ENCODE peak calls at places on chromosome 6, in four cellular contexts. F, G, Y and D are unnamed samples.

GRCh38 chr6:1575213-1576041 is 34.3 kb upstream of the FOXC1 start:
- DNase-seq in Y (no peak), F (no peak), G (no peak), D (no peak)

GRCh38 chr6:143594647-143595046 is 83.1 kb upstream of the PHACTR2 start:
- DNase-seq in G (no peak), Y (no peak), F (peak), D (peak)

GRCh38 chr6:80690611-80691090 is 584.2 kb downstream of the BCKDHB start:
- DNase-seq in G (no peak), Y (no peak), F (no peak), D (no peak)

GRCh38 chr6:71289039-71289801 is 609 bp downstream of the OGFRL1 start:
- DNase-seq in F (peak), Y (no peak), G (no peak), D (peak)

GRCh38 chr6:169863149-169863525 is 111.7 kb downstream of the ERMARD start:
- DNase-seq in G (no peak), F (peak), Y (no peak), D (no peak)

GRCh38 chr6:165774903-165775608 is 112.0 kb upstream of the PDE10A start:
- DNase-seq in Y (peak), F (no peak), G (no peak), D (no peak)

GRCh38 chr6:170102038-170102437 is 188.8 kb downstream of the DLL1 start:
- DNase-seq in G (no peak), Y (no peak), F (peak), D (no peak)

GRCh38 chr6:49826743-49827406 is 39.5 kb downstream of the CRISP1 start:
- DNase-seq in Y (no peak), G (no peak), F (no peak), D (no peak)